ENCODE peak calls at places on chromosomes 16 and 17, in six cellular contexts. One of them, this sample, is unnamed.

GRCh38 chr16:16857603-16858283 is 478.8 kb downstream of the NPIPA7 start:
- DNase-seq in H1: no peak
- DNase-seq in H9: no peak
- DNase-seq in neuronal stem cell: no peak
- DNase-seq in IMR-90: no peak
- DNase-seq in mesenchymal stem cell: no peak
- DNase-seq in this sample: peak; percentile 30

GRCh38 chr16:71937868-71938510 is 42.7 kb downstream of the IST1 start:
- DNase-seq in IMR-90: no peak
- DNase-seq in H9: peak; percentile 35
- DNase-seq in H1: peak; percentile 59
- DNase-seq in mesenchymal stem cell: no peak
- DNase-seq in neuronal stem cell: no peak
- DNase-seq in this sample: no peak

GRCh38 chr16:29743827-29744531 is 1.8 kb downstream of the C16orf54 start:
- DNase-seq in IMR-90: no peak
- DNase-seq in H1: peak; percentile 66
- DNase-seq in mesenchymal stem cell: no peak
- DNase-seq in neuronal stem cell: no peak
- DNase-seq in H9: no peak
- DNase-seq in this sample: no peak

GRCh38 chr16:1691276-1691675 is 13.2 kb downstream of the JPT2 start:
- DNase-seq in mesenchymal stem cell: peak; percentile 28
- DNase-seq in IMR-90: peak; percentile 59
- DNase-seq in H9: no peak
- DNase-seq in neuronal stem cell: no peak
- DNase-seq in H1: no peak
- DNase-seq in this sample: peak; percentile 65

GRCh38 chr16:75653926-75654325 is 6.4 kb downstream of the TERF2IP start:
- DNase-seq in neuronal stem cell: no peak
- DNase-seq in IMR-90: peak; percentile 76
- DNase-seq in H9: no peak
- DNase-seq in H1: no peak
- DNase-seq in mesenchymal stem cell: no peak
- DNase-seq in this sample: no peak

GRCh38 chr17:32631341-32632109 is 144.7 kb downstream of the CDK5R1 start:
- DNase-seq in H1: no peak
- DNase-seq in mesenchymal stem cell: no peak
- DNase-seq in H9: no peak
- DNase-seq in IMR-90: no peak
- DNase-seq in neuronal stem cell: no peak
- DNase-seq in this sample: no peak

GRCh38 chr17:48054238-48055185 is 6.4 kb downstream of the NFE2L1 start:
- DNase-seq in H9: peak; percentile 100
- DNase-seq in H1: peak; percentile 89
- DNase-seq in mesenchymal stem cell: peak; percentile 93
- DNase-seq in IMR-90: peak; percentile 60
- DNase-seq in neuronal stem cell: peak; percentile 93
- DNase-seq in this sample: peak; percentile 26

GRCh38 chr17:39939588-39940419 is 12.3 kb downstream of the LRRC3C start:
- DNase-seq in IMR-90: peak; percentile 98
- DNase-seq in mesenchymal stem cell: peak; percentile 90
- DNase-seq in H9: no peak
- DNase-seq in H1: no peak
- DNase-seq in neuronal stem cell: no peak
- DNase-seq in this sample: peak; percentile 9

GRCh38 chr16:1960665-1961630 is 1.6 kb downstream of the NDUFB10 start:
- DNase-seq in H1: no peak
- DNase-seq in H9: peak; percentile 66
- DNase-seq in mesenchymal stem cell: peak; percentile 58
- DNase-seq in neuronal stem cell: no peak
- DNase-seq in IMR-90: peak; percentile 50
- DNase-seq in this sample: peak; percentile 56

GRCh38 chr16:1311212-1311737 is 1.8 kb downstream of the UBE2I start:
- DNase-seq in H9: no peak
- DNase-seq in H1: no peak
- DNase-seq in neuronal stem cell: no peak
- DNase-seq in IMR-90: no peak
- DNase-seq in mesenchymal stem cell: peak; percentile 14
- DNase-seq in this sample: no peak

GRCh38 chr17:68507581-68507980 is 4.6 kb upstream of the PRKAR1A start:
- DNase-seq in mesenchymal stem cell: peak; percentile 34
- DNase-seq in IMR-90: no peak
- DNase-seq in H9: no peak
- DNase-seq in H1: no peak
- DNase-seq in neuronal stem cell: no peak
- DNase-seq in this sample: no peak

GRCh38 chr16:30761427-30761927 is 385 bp downstream of the CFAP119 start:
- DNase-seq in H1: peak; percentile 61
- DNase-seq in mesenchymal stem cell: peak; percentile 68
- DNase-seq in IMR-90: peak; percentile 20
- DNase-seq in H9: peak; percentile 68
- DNase-seq in neuronal stem cell: peak; percentile 36
- DNase-seq in this sample: peak; percentile 40

GRCh38 chr16:46822270-46822669 is 8.7 kb downstream of the C16orf87 start:
- DNase-seq in IMR-90: peak; percentile 91
- DNase-seq in H1: no peak
- DNase-seq in neuronal stem cell: no peak
- DNase-seq in mesenchymal stem cell: peak; percentile 62
- DNase-seq in H9: no peak
- DNase-seq in this sample: no peak

GRCh38 chr16:46843898-46844642 is 13.1 kb upstream of the C16orf87 start:
- DNase-seq in H1: peak; percentile 45
- DNase-seq in neuronal stem cell: no peak
- DNase-seq in H9: no peak
- DNase-seq in IMR-90: no peak
- DNase-seq in mesenchymal stem cell: no peak
- DNase-seq in this sample: no peak

GRCh38 chr17:41844971-41845370 is 7.3 kb downstream of the KLHL10 start:
- DNase-seq in H1: no peak
- DNase-seq in IMR-90: peak; percentile 35
- DNase-seq in mesenchymal stem cell: no peak
- DNase-seq in H9: no peak
- DNase-seq in neuronal stem cell: no peak
- DNase-seq in this sample: peak; percentile 44

GRCh38 chr17:1197781-1198490 is 18.2 kb upstream of the ABR start:
- DNase-seq in IMR-90: no peak
- DNase-seq in mesenchymal stem cell: peak; percentile 66
- DNase-seq in H9: no peak
- DNase-seq in neuronal stem cell: no peak
- DNase-seq in H1: no peak
- DNase-seq in this sample: no peak

GRCh38 chr17:57311281-57312216 is 55.2 kb downstream of the MSI2 start:
- DNase-seq in IMR-90: no peak
- DNase-seq in H9: no peak
- DNase-seq in H1: no peak
- DNase-seq in mesenchymal stem cell: no peak
- DNase-seq in neuronal stem cell: no peak
- DNase-seq in this sample: no peak

GRCh38 chr17:12830692-12831363 is 41.5 kb downstream of the ARHGAP44 start:
- DNase-seq in neuronal stem cell: no peak
- DNase-seq in IMR-90: no peak
- DNase-seq in H9: no peak
- DNase-seq in H1: no peak
- DNase-seq in mesenchymal stem cell: no peak
- DNase-seq in this sample: no peak

DNA sequence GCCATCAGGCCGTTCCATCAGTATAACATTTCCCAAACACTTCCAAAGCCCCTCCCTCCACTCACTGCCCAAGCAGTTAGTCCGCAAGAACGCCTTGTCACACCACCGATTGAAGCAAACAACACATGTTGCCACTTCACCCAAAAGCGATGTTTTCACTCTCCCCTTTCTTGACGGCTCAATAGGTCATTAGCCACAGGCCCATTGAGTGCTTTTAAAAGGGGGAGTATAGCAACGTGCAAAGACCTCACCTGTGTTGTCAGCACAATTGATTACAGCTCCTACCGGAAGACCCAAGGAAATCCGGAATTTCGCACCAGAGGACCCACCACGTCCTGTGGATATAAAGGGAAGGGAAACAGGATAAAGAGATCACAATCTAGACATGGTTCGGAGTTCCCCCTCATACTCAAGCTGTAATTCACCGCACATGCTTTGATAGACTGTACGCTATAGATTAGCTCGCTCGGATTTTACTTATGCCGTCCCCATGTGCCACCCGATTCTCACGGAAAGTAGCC is 690 bp downstream of the RPL23 start:
- DNase-seq in H1: no peak
- DNase-seq in mesenchymal stem cell: no peak
- DNase-seq in neuronal stem cell: no peak
- DNase-seq in IMR-90: no peak
- DNase-seq in H9: no peak
- DNase-seq in this sample: no peak
- H2AFZ ChIP-seq in H1: no peak overlapping the region
- H2AFZ ChIP-seq in mesenchymal stem cell: no peak overlapping the region
- H2AFZ ChIP-seq in neuronal stem cell: peak overlapping the region; percentile 75
- H2AFZ ChIP-seq in IMR-90: no peak overlapping the region
- H2AFZ ChIP-seq in H9: no peak overlapping the region
- H2AFZ ChIP-seq in this sample: no peak overlapping the region

GRCh38 chr16:51239196-51239595 is 88.1 kb upstream of the SALL1 start:
- DNase-seq in IMR-90: no peak
- DNase-seq in mesenchymal stem cell: no peak
- DNase-seq in H1: no peak
- DNase-seq in neuronal stem cell: no peak
- DNase-seq in H9: no peak
- DNase-seq in this sample: no peak

GRCh38 chr16:51242281-51242994 is 91.4 kb upstream of the SALL1 start:
- DNase-seq in mesenchymal stem cell: no peak
- DNase-seq in H1: no peak
- DNase-seq in neuronal stem cell: no peak
- DNase-seq in H9: no peak
- DNase-seq in IMR-90: no peak
- DNase-seq in this sample: no peak

GRCh38 chr16:51236583-51236982 is 85.5 kb upstream of the SALL1 start:
- DNase-seq in IMR-90: no peak
- DNase-seq in H1: no peak
- DNase-seq in mesenchymal stem cell: no peak
- DNase-seq in neuronal stem cell: no peak
- DNase-seq in H9: no peak
- DNase-seq in this sample: no peak

GRCh38 chr16:51237861-51238378 is 86.8 kb upstream of the SALL1 start:
- DNase-seq in H1: no peak
- DNase-seq in mesenchymal stem cell: no peak
- DNase-seq in H9: no peak
- DNase-seq in IMR-90: no peak
- DNase-seq in neuronal stem cell: no peak
- DNase-seq in this sample: no peak

DNA sequence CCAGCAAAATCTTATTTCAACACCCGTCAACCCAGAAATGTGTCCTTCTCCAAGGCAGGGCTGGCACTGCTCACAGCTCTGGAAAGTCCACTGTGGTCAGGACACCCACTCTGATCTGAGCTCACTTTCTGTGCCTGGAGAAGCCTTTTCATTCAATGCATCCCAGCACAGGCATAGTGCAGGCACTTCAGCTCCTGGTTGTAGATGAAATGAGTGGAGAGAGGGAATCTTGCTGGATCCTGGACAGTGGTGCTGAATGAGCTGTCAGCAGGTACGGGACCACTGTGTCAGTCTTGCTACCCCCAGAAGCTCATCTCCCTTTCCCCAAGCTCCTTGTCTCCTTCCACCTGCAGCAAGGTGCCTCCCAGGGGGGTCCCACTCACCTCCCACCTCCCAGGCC is 86.1 kb upstream of the SALL1 start:
- DNase-seq in neuronal stem cell: no peak
- DNase-seq in mesenchymal stem cell: no peak
- DNase-seq in H9: no peak
- DNase-seq in IMR-90: no peak
- DNase-seq in H1: no peak
- DNase-seq in this sample: no peak
- H2AK5ac ChIP-seq in neuronal stem cell: no peak overlapping the region
- H2AK5ac ChIP-seq in mesenchymal stem cell: no peak overlapping the region
- H2AK5ac ChIP-seq in H9: no peak overlapping the region
- H2AK5ac ChIP-seq in IMR-90: no peak overlapping the region
- H2AK5ac ChIP-seq in H1: no peak overlapping the region
- H2AK5ac ChIP-seq in this sample: no peak overlapping the region

GRCh38 chr17:77287432-77288068 is 146.8 kb downstream of the SEC14L1 start:
- DNase-seq in neuronal stem cell: no peak
- DNase-seq in H9: peak; percentile 83
- DNase-seq in H1: no peak
- DNase-seq in IMR-90: peak; percentile 94
- DNase-seq in mesenchymal stem cell: peak; percentile 96
- DNase-seq in this sample: peak; percentile 62
- H2BK120ac ChIP-seq in neuronal stem cell: peak overlapping the region; percentile 72
- H2BK120ac ChIP-seq in H9: no peak overlapping the region
- H2BK120ac ChIP-seq in H1: no peak overlapping the region
- H2BK120ac ChIP-seq in IMR-90: peak overlapping the region; percentile 99
- H2BK120ac ChIP-seq in mesenchymal stem cell: peak overlapping the region; percentile 80
- H2BK120ac ChIP-seq in this sample: peak overlapping the region; percentile 16

GRCh38 chr17:17394494-17394893 is 82.3 kb upstream of the MED9 start:
- DNase-seq in IMR-90: no peak
- DNase-seq in H9: no peak
- DNase-seq in H1: no peak
- DNase-seq in neuronal stem cell: no peak
- DNase-seq in mesenchymal stem cell: no peak
- DNase-seq in this sample: no peak
- H2AFZ ChIP-seq in IMR-90: no peak overlapping the region
- H2AFZ ChIP-seq in H9: no peak overlapping the region
- H2AFZ ChIP-seq in H1: no peak overlapping the region
- H2AFZ ChIP-seq in neuronal stem cell: no peak overlapping the region
- H2AFZ ChIP-seq in mesenchymal stem cell: no peak overlapping the region
- H2AFZ ChIP-seq in this sample: no peak overlapping the region

GRCh38 chr17:28720247-28720996 is 637 bp downstream of the RPL23A start:
- DNase-seq in neuronal stem cell: no peak
- DNase-seq in H9: no peak
- DNase-seq in IMR-90: no peak
- DNase-seq in H1: no peak
- DNase-seq in mesenchymal stem cell: peak; percentile 28
- DNase-seq in this sample: no peak
- H2AK5ac ChIP-seq in neuronal stem cell: peak overlapping the region; percentile 68
- H2AK5ac ChIP-seq in H9: no peak overlapping the region
- H2AK5ac ChIP-seq in IMR-90: peak overlapping the region; percentile 92
- H2AK5ac ChIP-seq in H1: peak overlapping the region; percentile 97
- H2AK5ac ChIP-seq in mesenchymal stem cell: peak overlapping the region; percentile 5
- H2AK5ac ChIP-seq in this sample: peak overlapping the region; percentile 100

GRCh38 chr17:79925242-79925957 is 86.2 kb upstream of the CBX4 start:
- DNase-seq in neuronal stem cell: no peak
- DNase-seq in mesenchymal stem cell: no peak
- DNase-seq in H1: no peak
- DNase-seq in H9: no peak
- DNase-seq in IMR-90: peak; percentile 25
- DNase-seq in this sample: no peak
- H2BK120ac ChIP-seq in neuronal stem cell: peak overlapping the region; percentile 47
- H2BK120ac ChIP-seq in mesenchymal stem cell: no peak overlapping the region
- H2BK120ac ChIP-seq in H1: no peak overlapping the region
- H2BK120ac ChIP-seq in H9: no peak overlapping the region
- H2BK120ac ChIP-seq in IMR-90: no peak overlapping the region
- H2BK120ac ChIP-seq in this sample: no peak overlapping the region

GRCh38 chr17:78322327-78322857 is 37.5 kb downstream of the SOCS3 start:
- DNase-seq in mesenchymal stem cell: peak; percentile 56
- DNase-seq in neuronal stem cell: no peak
- DNase-seq in H9: no peak
- DNase-seq in H1: no peak
- DNase-seq in IMR-90: peak; percentile 54
- DNase-seq in this sample: no peak
- H2AFZ ChIP-seq in mesenchymal stem cell: peak overlapping the region; percentile 16
- H2AFZ ChIP-seq in neuronal stem cell: no peak overlapping the region
- H2AFZ ChIP-seq in H9: no peak overlapping the region
- H2AFZ ChIP-seq in H1: no peak overlapping the region
- H2AFZ ChIP-seq in IMR-90: peak overlapping the region; percentile 6
- H2AFZ ChIP-seq in this sample: peak overlapping the region; percentile 1